ENCODE peak calls at places on chromosome 1, in six cellular contexts. S, X, C, A, L and Z are unnamed samples.
A peak's percentile ranks its signal among the peaks of the same experiment; 100 is the strongest.

GRCh38 chr1:13860023-13860422 is 160.0 kb downstream of the PRDM2 start:
- DNase-seq in S (no peak), X (no peak), C (no peak), A (peak; percentile 33), L (peak; percentile 28), Z (no peak)

GRCh38 chr1:201192478-201192804 is 1.8 kb downstream of the IGFN1 start:
- DNase-seq in S (no peak), X (peak; percentile 2), C (no peak), A (no peak), L (no peak), Z (no peak)

GRCh38 chr1:162056043-162056442 is 13.4 kb upstream of the NOS1AP start:
- DNase-seq in S (peak; percentile 94), X (peak; percentile 74), C (peak; percentile 37), A (peak; percentile 69), L (peak; percentile 77), Z (peak; percentile 76)

GRCh38 chr1:57218487-57219079 is 205.3 kb downstream of the DAB1 start:
- DNase-seq in S (peak; percentile 40), X (no peak), C (no peak), A (no peak), L (peak; percentile 51), Z (no peak)

GRCh38 chr1:74587888-74588287 is 75.5 kb upstream of the LRRC53 start:
- DNase-seq in S (no peak), X (no peak), C (no peak), A (no peak), L (no peak), Z (no peak)

GRCh38 chr1:16979475-16980327 is 719 bp downstream of the MFAP2 start:
- DNase-seq in S (peak; percentile 68), X (no peak), C (no peak), A (no peak), L (peak; percentile 76), Z (peak; percentile 82)

GRCh38 chr1:12294076-12294475 is 64.2 kb downstream of the VPS13D start:
- DNase-seq in S (no peak), X (no peak), C (no peak), A (no peak), L (no peak), Z (no peak)

GRCh38 chr1:212562771-212563170 is 45.8 kb upstream of the ATF3 start:
- DNase-seq in S (no peak), X (no peak), C (no peak), A (no peak), L (no peak), Z (no peak)

GRCh38 chr1:227996187-227996950 is 10.4 kb upstream of the WNT3A start:
- DNase-seq in S (no peak), X (no peak), C (no peak), A (no peak), L (peak; percentile 0), Z (peak; percentile 15)

GRCh38 chr1:1215266-1215676 is 1.3 kb upstream of the TNFRSF4 start:
- DNase-seq in S (no peak), X (no peak), C (no peak), A (no peak), L (no peak), Z (no peak)

GRCh38 chr1:30467101-30467500 is 256.3 kb downstream of the MATN1 start:
- DNase-seq in S (no peak), X (peak; percentile 43), C (no peak), A (no peak), L (no peak), Z (peak; percentile 46)

GRCh38 chr1:36533897-36534296 is 51.2 kb upstream of the CSF3R start:
- DNase-seq in S (no peak), X (no peak), C (no peak), A (no peak), L (no peak), Z (peak; percentile 12)

GRCh38 chr1:54054438-54054749 is 986 bp downstream of the TCEANC2 start:
- DNase-seq in S (peak; percentile 1), X (no peak), C (no peak), A (no peak), L (peak; percentile 16), Z (no peak)
- H3K4me3 ChIP-seq in S (peak overlapping the region; percentile 94), X (peak overlapping the region; percentile 93), C (peak overlapping the region; percentile 98), A (peak overlapping the region; percentile 71), L (peak overlapping the region; percentile 25), Z (peak overlapping the region; percentile 93)

GRCh38 chr1:15692121-15692682 is 8.1 kb downstream of the PLEKHM2 start:
- DNase-seq in S (no peak), X (no peak), C (no peak), A (no peak), L (no peak), Z (no peak)

GRCh38 chr1:15696956-15697521 is 12.9 kb downstream of the PLEKHM2 start:
- DNase-seq in S (no peak), X (peak; percentile 81), C (no peak), A (no peak), L (no peak), Z (no peak)

GRCh38 chr1:15691434-15692032 is 7.4 kb downstream of the PLEKHM2 start:
- DNase-seq in S (no peak), X (no peak), C (peak; percentile 59), A (no peak), L (no peak), Z (no peak)

GRCh38 chr1:15690317-15690716 is 6.2 kb downstream of the PLEKHM2 start:
- DNase-seq in S (no peak), X (no peak), C (no peak), A (no peak), L (no peak), Z (no peak)

DNA sequence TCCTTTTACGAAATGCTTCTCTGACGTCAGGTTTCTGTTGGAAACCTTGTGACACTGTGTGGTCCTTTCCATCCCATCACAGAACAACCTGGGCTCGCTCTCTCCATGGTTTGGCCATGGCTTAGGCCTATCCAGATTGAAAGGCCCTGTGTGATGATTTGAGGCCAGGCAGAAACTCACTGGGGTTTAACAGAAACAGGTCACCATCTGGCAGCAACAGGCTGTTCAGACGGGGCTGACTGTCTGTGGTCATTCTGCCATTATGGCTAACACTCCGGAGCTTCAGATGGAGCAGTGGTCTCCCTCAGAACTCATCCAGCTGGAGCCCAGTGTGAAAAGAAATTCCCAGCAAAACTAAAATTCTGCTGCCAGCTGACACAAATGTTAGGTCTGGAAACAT is 9.3 kb downstream of the PLEKHM2 start:
- DNase-seq in S (no peak), X (no peak), C (no peak), A (no peak), L (no peak), Z (no peak)
- H3K27ac ChIP-seq in S (no peak overlapping the region), X (no peak overlapping the region), C (peak overlapping the region; percentile 21), A (no peak overlapping the region), L (no peak overlapping the region), Z (no peak overlapping the region)

GRCh38 chr1:171431994-171432393 is 53.3 kb upstream of the PRRC2C start:
- DNase-seq in S (peak; percentile 80), X (no peak), C (no peak), A (no peak), L (no peak), Z (no peak)

GRCh38 chr1:171429137-171429536 is 56.2 kb upstream of the PRRC2C start:
- DNase-seq in S (no peak), X (no peak), C (no peak), A (no peak), L (no peak), Z (no peak)

GRCh38 chr1:171424494-171424893 is 60.8 kb upstream of the PRRC2C start:
- DNase-seq in S (no peak), X (no peak), C (no peak), A (no peak), L (no peak), Z (no peak)

GRCh38 chr1:171426645-171427044 is 58.7 kb upstream of the PRRC2C start:
- DNase-seq in S (no peak), X (no peak), C (no peak), A (no peak), L (no peak), Z (no peak)

GRCh38 chr1:171427852-171428471 is 57.4 kb upstream of the PRRC2C start:
- DNase-seq in S (no peak), X (no peak), C (no peak), A (no peak), L (no peak), Z (no peak)
- H3K4me3 ChIP-seq in S (no peak overlapping the region), X (no peak overlapping the region), C (no peak overlapping the region), A (no peak overlapping the region), L (no peak overlapping the region), Z (no peak overlapping the region)

DNA sequence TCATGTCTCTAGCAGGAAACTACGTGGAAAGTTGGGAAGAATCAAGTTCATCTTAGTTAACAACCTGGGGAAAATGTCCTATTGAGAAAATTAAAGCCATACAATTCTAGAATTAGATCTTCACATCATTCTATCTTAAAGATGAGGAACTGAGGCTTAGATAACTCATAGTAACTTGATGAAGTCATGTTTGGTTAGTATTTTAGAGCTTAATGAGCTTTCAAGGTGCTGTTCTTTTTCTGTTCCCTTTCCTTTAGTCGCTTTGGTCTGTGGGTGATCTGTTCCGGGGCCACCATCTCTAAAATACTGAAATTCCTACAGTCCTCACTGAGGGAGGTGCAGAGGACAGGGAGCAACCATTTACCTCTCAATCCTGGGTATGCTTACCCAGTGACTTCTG is 4.3 kb upstream of the GLUL start:
- DNase-seq in S (no peak), X (no peak), C (no peak), A (no peak), L (no peak), Z (no peak)
- H3K27ac ChIP-seq in S (no peak overlapping the region), X (no peak overlapping the region), C (peak overlapping the region; percentile 97), A (no peak overlapping the region), L (no peak overlapping the region), Z (peak overlapping the region; percentile 47)